ENCODE peak calls at places on chromosomes 13 and 19, in nine cellular contexts. S is pancreas, C is IMR-90, Q is ovary, Z is transverse colon, L is heart left ventricle, D is neuronal stem cell, M is breast epithelium, F is left ventricle myocardium inferior. T is an unnamed sample. For H3K9me3, the result is how much of the 10 kb centered on the place peaks cover.

GRCh38 chr13:99546878-99547277 is 45.6 kb downstream of the TM9SF2 start:
- DNase-seq in S (no peak), C (no peak), Q (no peak), Z (no peak), L (no peak), D (no peak), M (no peak), F (no peak), T (no peak)

GRCh38 chr13:92074658-92075057 is 676.2 kb downstream of the GPC5 start:
- DNase-seq in S (no peak), C (no peak), Q (no peak), Z (no peak), L (no peak), D (peak), M (no peak), F (no peak), T (no peak)

GRCh38 chr13:95256086-95256485 is 45.2 kb downstream of the ABCC4 start:
- DNase-seq in S (no peak), C (peak), Q (no peak), Z (no peak), L (no peak), D (no peak), M (no peak), F (no peak), T (peak)

GRCh38 chr13:99104396-99104795 is 96.3 kb upstream of the UBAC2 start:
- DNase-seq in S (no peak), C (no peak), Q (no peak), Z (no peak), L (no peak), D (no peak), M (no peak), F (no peak), T (no peak)

GRCh38 chr13:90732049-90732448 is 615.4 kb upstream of the MIR17HG start:
- DNase-seq in S (no peak), C (no peak), Q (no peak), Z (no peak), L (no peak), D (no peak), M (no peak), F (no peak), T (no peak)

GRCh38 chr19:30227071-30227621 is 145.0 kb upstream of the ZNF536 start:
- DNase-seq in S (no peak), C (no peak), Q (no peak), Z (no peak), L (no peak), D (no peak), M (no peak), F (no peak), T (no peak)

GRCh38 chr13:30030141-30030750 is 179.8 kb upstream of the UBL3 start:
- DNase-seq in S (no peak), C (no peak), Q (no peak), Z (no peak), L (no peak), D (no peak), M (no peak), F (no peak), T (no peak)

GRCh38 chr19:14318873-14319272 is 62.4 kb upstream of the ADGRE5 start:
- DNase-seq in S (no peak), C (no peak), Q (no peak), Z (peak), L (peak), D (no peak), M (no peak), F (no peak), T (no peak)

GRCh38 chr13:61608138-61608537 is 192.5 kb upstream of the PCDH20 start:
- DNase-seq in S (no peak), C (no peak), Q (no peak), Z (no peak), L (no peak), D (no peak), M (no peak), F (no peak), T (no peak)

GRCh38 chr13:88932950-88933349 is 1261.8 kb downstream of the SLITRK5 start:
- DNase-seq in S (no peak), C (no peak), Q (no peak), Z (no peak), L (no peak), D (no peak), M (no peak), F (no peak), T (no peak)

GRCh38 chr19:55216461-55217198 is 7.3 kb upstream of the PTPRH start:
- DNase-seq in S (peak), C (peak), Q (peak), Z (peak), L (peak), D (peak), M (peak), F (peak), T (peak)

GRCh38 chr13:29579094-29579493 is 16.4 kb downstream of the SLC7A1 start:
- DNase-seq in S (no peak), C (no peak), Q (no peak), Z (no peak), L (no peak), D (no peak), M (no peak), F (no peak), T (no peak)

GRCh38 chr13:44969858-44970484 is 19.3 kb downstream of the NUFIP1 start:
- DNase-seq in S (no peak), C (peak), Q (peak), Z (no peak), L (no peak), D (peak), M (no peak), F (no peak), T (no peak)

GRCh38 chr13:30932481-30933333 is at the start of gene TEX26:
- DNase-seq in S (no peak), C (no peak), Q (no peak), Z (no peak), L (peak), D (peak), M (no peak), F (no peak), T (no peak)

DNA sequence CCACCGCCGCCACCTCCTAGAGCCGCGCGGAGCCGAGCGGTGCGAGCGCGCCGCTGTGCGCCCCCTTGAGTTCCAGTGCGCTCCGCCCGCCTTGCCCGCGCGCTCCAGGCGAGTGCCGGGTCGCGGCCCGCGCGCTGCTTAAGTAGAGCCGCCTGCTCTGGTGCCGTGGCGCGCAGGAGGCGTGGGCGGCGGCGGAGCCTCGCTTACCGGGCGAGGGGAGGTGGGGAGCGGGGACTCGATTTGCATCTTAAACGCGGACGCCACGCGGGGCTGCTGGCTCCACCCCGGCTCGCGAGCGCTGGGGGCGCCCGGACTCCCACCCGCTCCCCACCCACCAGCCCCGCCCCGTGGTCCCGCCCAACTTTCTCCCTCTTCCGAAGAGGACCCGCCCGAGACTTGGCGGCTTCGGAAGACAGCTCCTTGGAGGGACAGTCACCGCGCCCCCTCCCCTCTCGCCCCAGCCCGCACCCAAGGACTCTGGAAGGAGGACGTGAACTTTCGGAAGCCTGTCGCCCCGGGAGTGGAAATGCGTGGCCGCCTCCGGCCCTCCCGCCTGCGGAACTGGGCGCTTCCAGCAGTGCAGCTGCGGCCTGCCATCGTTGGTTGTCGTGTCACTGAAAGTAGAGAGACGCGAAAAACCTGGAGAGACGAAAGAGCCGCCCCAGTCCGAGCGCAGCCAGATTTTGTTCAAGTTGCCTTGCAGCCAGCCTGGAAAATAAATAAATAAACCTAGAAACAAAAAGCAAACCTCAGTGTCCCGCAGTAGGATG is at the start of gene KCTD12:
- DNase-seq in S (peak), C (peak), Q (peak), Z (peak), L (peak), D (peak), M (peak), F (peak), T (peak)
- H3K27ac ChIP-seq in S (peak), C (peak), Q (peak), Z (peak), L (peak), D (no peak), M (peak), F (peak), T (peak)

DNA sequence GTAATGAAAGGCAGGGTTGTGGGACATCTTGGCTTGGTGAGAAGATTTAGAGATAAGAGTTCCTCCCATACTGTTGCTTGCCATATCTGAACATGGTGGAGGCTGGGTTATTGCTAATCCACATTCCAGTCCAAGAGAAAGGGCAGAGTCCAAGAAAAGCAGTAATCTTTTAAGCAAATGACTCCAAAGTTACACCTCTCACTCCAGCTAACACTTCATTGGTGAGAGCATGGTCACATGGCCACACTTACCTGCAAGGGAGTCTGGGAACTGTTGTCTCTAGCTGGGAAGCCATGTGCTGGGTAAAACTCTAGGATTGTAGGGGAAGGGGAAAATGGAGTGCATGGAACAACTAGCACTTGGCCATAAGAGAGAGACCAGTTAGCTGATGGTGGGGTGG is 5.6 kb downstream of the C19orf81 start:
- DNase-seq in S (no peak), C (no peak), Q (no peak), Z (no peak), L (no peak), D (no peak), M (no peak), F (no peak), T (no peak)
- H3K9me3 ChIP-seq in S (under half), C (under half), Q (under half), Z (under half), L (under half), D (under half), M (under half), F (under half), T (under half)

GRCh38 chr13:32022292-32022691 is 9.3 kb upstream of the FRY start:
- DNase-seq in S (no peak), C (no peak), Q (no peak), Z (no peak), L (no peak), D (no peak), M (no peak), F (no peak), T (no peak)

GRCh38 chr13:32021785-32022184 is 9.8 kb upstream of the FRY start:
- DNase-seq in S (no peak), C (no peak), Q (no peak), Z (no peak), L (no peak), D (no peak), M (no peak), F (no peak), T (no peak)

GRCh38 chr13:32024750-32025149 is 6.8 kb upstream of the FRY start:
- DNase-seq in S (no peak), C (no peak), Q (no peak), Z (no peak), L (no peak), D (no peak), M (no peak), F (no peak), T (no peak)

GRCh38 chr13:32023096-32023495 is 8.5 kb upstream of the FRY start:
- DNase-seq in S (no peak), C (no peak), Q (no peak), Z (no peak), L (no peak), D (no peak), M (no peak), F (no peak), T (no peak)

DNA sequence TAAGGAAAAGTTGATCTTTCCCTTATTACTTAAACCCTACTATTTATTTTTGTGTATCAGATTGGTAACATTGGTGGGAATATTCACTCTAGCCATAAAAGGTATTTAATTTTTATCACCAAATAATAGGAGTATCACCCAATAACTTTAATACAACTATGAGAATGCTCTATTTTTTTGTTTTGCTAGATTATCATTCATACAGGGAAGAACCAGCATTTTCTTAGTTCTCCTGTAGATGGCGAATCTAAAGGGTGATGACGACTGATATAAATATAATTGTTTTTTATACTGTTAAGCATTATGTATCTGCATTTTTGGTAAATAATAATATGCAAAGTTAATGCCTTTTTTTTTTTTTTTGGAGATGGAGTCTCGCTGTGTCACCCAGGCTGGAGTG is 7.9 kb upstream of the FRY start:
- DNase-seq in S (no peak), C (no peak), Q (no peak), Z (no peak), L (no peak), D (no peak), M (no peak), F (no peak), T (no peak)
- H3K27ac ChIP-seq in S (no peak), C (no peak), Q (no peak), Z (no peak), L (no peak), D (no peak), M (no peak), F (no peak), T (no peak)

GRCh38 chr19:51921949-51922348 is 5.3 kb upstream of the ZNF613 start:
- DNase-seq in S (no peak), C (no peak), Q (no peak), Z (no peak), L (no peak), D (no peak), M (no peak), F (no peak), T (no peak)
- H3K9me3 ChIP-seq in S (under half), C (under half), Q (under half), Z (half or more), L (half or more), D (half or more), M (half or more), F (half or more), T (under half)

DNA sequence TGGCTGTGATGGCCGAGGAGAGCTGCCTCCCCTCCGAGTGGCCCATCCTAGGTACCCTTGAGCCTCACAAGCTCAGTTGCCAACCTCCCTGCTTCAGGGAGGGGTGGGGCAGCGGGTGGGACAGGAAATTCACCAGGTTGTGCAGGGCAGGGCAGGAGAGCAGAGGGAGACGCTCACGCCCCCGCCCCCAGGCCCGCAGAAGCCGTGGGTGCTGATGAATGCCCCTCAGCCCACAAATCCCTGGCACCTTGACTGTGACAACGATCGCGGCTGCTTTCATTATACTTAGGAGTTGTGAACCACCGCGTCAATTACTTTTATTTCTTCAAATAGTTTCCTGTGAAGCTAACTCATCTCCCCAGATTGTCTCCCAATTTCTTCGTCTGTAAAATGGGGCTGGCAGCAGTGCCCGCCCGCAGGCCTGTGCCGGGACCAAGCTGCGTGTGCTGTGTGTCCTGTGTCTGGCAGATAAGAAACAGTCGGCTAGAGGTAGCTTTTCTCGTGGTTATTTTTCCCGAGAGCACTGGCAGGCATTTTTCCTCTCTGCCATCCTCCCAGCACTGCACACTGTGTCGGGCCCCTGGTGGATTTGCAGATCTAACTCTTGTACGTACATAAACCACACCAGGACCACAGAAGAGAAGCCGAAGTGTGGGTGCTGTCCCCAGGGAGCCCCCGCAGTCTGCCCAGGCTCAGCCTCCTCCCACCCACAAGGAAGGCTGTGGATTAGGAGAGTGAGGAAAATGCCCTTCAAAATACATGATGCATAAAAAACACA is 7.9 kb upstream of the RASA3 start:
- DNase-seq in S (peak), C (no peak), Q (no peak), Z (peak), L (no peak), D (no peak), M (no peak), F (no peak), T (peak)
- H3K27ac ChIP-seq in S (no peak), C (no peak), Q (no peak), Z (peak), L (peak), D (no peak), M (no peak), F (no peak), T (no peak)